ENCODE peak calls at places on chromosomes 12 and 14, in four cellular contexts. One of them, this sample, is unnamed.

GRCh38 chr14:51652168-51653095 is 722 bp downstream of the FRMD6 start:
- DNase-seq in K562: no peak
- DNase-seq in pancreas: peak; percentile 42
- DNase-seq in upper lobe of left lung: peak; percentile 92
- DNase-seq in this sample: peak; percentile 37

GRCh38 chr12:93699271-93700141 is 22.3 kb downstream of the CRADD start:
- DNase-seq in K562: no peak
- DNase-seq in pancreas: no peak
- DNase-seq in upper lobe of left lung: no peak
- DNase-seq in this sample: peak; percentile 50

GRCh38 chr14:22850944-22851790 is 14.8 kb downstream of the MMP14 start:
- DNase-seq in K562: no peak
- DNase-seq in pancreas: peak; percentile 88
- DNase-seq in upper lobe of left lung: peak; percentile 82
- DNase-seq in this sample: no peak

GRCh38 chr12:76855266-76855665 is 23.6 kb downstream of the CSRP2 start:
- DNase-seq in K562: no peak
- DNase-seq in pancreas: no peak
- DNase-seq in upper lobe of left lung: no peak
- DNase-seq in this sample: no peak

GRCh38 chr12:3202734-3203446 is 125.7 kb downstream of the TSPAN9 start:
- DNase-seq in K562: peak; percentile 72
- DNase-seq in pancreas: peak; percentile 57
- DNase-seq in upper lobe of left lung: no peak
- DNase-seq in this sample: peak; percentile 69

GRCh38 chr12:108801736-108802665 is 55.4 kb downstream of the SSH1 start:
- DNase-seq in K562: no peak
- DNase-seq in pancreas: no peak
- DNase-seq in upper lobe of left lung: peak; percentile 34
- DNase-seq in this sample: no peak

GRCh38 chr14:96362071-96362964 is 823 bp downstream of the ATG2B start:
- DNase-seq in K562: peak; percentile 24
- DNase-seq in pancreas: peak; percentile 73
- DNase-seq in upper lobe of left lung: no peak
- DNase-seq in this sample: peak; percentile 72

GRCh38 chr14:99537399-99537798 is 56.2 kb downstream of the CCNK start:
- DNase-seq in K562: no peak
- DNase-seq in pancreas: no peak
- DNase-seq in upper lobe of left lung: peak; percentile 78
- DNase-seq in this sample: peak; percentile 49

GRCh38 chr12:3520168-3520567 is 29.2 kb downstream of the PRMT8 start:
- DNase-seq in K562: no peak
- DNase-seq in pancreas: peak; percentile 64
- DNase-seq in upper lobe of left lung: no peak
- DNase-seq in this sample: no peak

GRCh38 chr14:47189911-47190503 is 485.4 kb downstream of the MDGA2 start:
- DNase-seq in K562: no peak
- DNase-seq in pancreas: no peak
- DNase-seq in upper lobe of left lung: no peak
- DNase-seq in this sample: no peak

GRCh38 chr12:104457746-104458644 is 1.2 kb downstream of the CHST11 start:
- DNase-seq in K562: peak; percentile 62
- DNase-seq in pancreas: peak; percentile 46
- DNase-seq in upper lobe of left lung: peak; percentile 88
- DNase-seq in this sample: peak; percentile 35

GRCh38 chr12:46368138-46368537 is 4.4 kb downstream of the SLC38A2 start:
- DNase-seq in K562: no peak
- DNase-seq in pancreas: no peak
- DNase-seq in upper lobe of left lung: no peak
- DNase-seq in this sample: no peak

GRCh38 chr14:103690332-103690731 is 24.9 kb downstream of the XRCC3 start:
- DNase-seq in K562: no peak
- DNase-seq in pancreas: no peak
- DNase-seq in upper lobe of left lung: no peak
- DNase-seq in this sample: no peak
- H3K4me1 ChIP-seq in K562: peaks cover 3% of the 10 kb centered on the region
- H3K4me1 ChIP-seq in pancreas: no peaks in the 10 kb centered on the region
- H3K4me1 ChIP-seq in upper lobe of left lung: peaks cover 13% of the 10 kb centered on the region
- H3K4me1 ChIP-seq in this sample: no peaks in the 10 kb centered on the region

DNA sequence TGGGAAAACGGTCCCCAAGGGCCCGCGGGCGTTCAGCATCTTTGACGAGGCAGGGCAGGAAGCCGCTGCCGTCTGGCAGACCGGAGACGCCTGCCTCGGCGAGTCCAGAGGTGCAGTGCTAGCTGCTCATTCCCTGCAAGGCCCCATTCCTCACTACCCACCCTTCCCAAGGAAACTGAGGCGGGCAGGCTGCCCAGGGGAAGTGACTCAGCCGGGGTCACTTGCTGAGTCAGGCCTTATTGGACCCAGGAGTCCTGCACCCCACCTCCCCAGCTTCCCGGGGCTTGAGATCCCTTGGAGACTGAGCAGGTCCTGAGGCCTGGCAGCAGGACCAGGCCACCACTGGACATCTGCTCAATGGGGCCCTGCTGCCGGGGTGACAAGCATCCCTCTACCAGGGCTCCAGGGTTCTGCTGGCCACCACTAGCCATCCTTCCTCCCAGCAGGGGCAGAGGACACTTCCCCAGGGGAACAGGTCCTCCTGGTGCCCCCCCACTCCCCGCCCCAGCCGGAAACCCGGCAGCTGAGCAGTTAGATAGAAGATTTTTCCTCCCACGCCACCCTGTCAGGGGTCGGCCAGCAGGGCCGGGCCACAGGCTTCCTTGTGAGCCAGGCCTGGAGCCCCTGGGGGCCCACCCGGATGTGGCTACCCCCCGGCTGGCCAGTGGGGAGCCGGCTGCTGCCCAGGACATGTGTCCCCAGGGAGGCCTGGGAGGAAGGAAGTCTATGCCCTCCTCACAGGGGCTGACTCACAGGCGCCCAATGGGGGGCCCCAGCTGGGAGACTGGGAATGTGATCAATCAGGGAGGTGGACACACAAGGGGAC is 3.9 kb downstream of the SH2B3 start:
- DNase-seq in K562: peak; percentile 84
- DNase-seq in pancreas: no peak
- DNase-seq in upper lobe of left lung: peak; percentile 88
- DNase-seq in this sample: no peak
- H3K4me3 ChIP-seq in K562: peak overlapping the region; percentile 93
- H3K4me3 ChIP-seq in pancreas: no peak overlapping the region
- H3K4me3 ChIP-seq in upper lobe of left lung: peak overlapping the region; percentile 92
- H3K4me3 ChIP-seq in this sample: no peak overlapping the region

DNA sequence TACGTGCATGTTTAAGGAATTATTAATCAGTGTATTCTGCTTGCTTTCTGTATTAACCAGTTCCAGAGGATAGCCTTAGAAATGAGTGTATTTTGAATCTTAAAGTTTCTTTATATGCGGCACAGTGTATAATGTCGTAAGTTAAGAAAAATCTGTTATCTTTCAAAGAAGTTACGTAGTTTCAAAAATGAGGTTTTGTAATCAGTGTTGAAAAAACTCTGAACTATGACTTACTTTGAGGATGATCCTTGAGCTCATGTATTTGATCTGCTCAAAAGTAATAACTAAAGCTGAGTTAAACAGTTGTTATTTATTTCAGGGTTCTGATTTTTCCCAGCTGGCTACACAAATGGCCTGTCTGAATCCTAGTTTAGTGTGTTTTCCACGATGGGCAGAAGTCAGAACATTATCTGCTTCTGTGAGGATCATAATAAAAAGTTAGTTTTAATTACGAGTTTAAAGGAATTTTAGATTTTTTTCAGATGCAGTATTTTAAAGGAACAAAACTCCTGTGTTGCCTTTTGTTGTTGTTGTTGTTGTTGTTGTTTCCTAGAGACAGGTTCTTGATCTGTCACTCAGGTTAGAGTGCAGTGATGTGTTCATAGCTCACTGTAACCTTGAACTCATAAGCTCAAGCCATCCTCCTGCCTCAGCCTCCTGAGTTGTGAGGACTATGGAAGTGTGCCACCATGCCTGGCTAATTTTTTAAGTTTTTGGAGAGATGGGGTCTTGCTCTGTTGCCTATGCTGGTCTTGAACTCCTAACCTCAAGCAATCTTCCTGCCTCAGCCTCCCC is 52.9 kb downstream of the GPATCH2L start:
- DNase-seq in K562: no peak
- DNase-seq in pancreas: no peak
- DNase-seq in upper lobe of left lung: no peak
- DNase-seq in this sample: no peak
- H3K36me3 ChIP-seq in K562: peaks cover 35% of the 10 kb centered on the region
- H3K36me3 ChIP-seq in pancreas: no peaks in the 10 kb centered on the region
- H3K36me3 ChIP-seq in upper lobe of left lung: peaks cover 13% of the 10 kb centered on the region
- H3K36me3 ChIP-seq in this sample: no peaks in the 10 kb centered on the region

DNA sequence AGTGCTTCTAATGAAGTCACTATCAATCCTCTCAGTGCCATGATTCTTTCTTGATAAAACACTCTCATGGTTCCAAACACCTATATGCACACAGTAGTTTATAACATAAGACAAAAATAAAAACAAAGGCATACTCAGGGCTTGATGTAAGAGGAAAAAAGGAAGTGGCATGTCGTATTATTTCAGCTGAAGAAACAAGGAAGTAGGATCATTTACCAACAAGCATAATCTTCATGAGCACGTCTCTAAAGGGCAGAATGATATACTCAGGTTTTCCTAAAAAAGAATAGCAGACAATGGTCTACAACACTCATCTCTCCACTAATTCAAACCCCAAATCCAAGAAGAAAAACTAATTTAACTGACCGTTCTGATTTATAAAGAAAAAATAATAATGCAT is 33.9 kb downstream of the NUMB start:
- DNase-seq in K562: no peak
- DNase-seq in pancreas: no peak
- DNase-seq in upper lobe of left lung: no peak
- DNase-seq in this sample: no peak
- H3K4me1 ChIP-seq in K562: no peaks in the 10 kb centered on the region
- H3K4me1 ChIP-seq in pancreas: peaks cover 28% of the 10 kb centered on the region
- H3K4me1 ChIP-seq in upper lobe of left lung: peaks cover 44% of the 10 kb centered on the region
- H3K4me1 ChIP-seq in this sample: peaks cover 30% of the 10 kb centered on the region